ENCODE peak calls at places on chromosomes 11 and 22, in ten cellular contexts. One of them, this sample, is unnamed.

GRCh38 chr11:13384837-13385417 is 78.1 kb downstream of the BTBD10 start:
- DNase-seq in NB4: peak; percentile 45
- DNase-seq in activated T-cell treated with anti-CD3 and anti-CD28 coated beads, Interleukin-2, amount 50 U/mL, for 72 hours: peak; percentile 26
- DNase-seq in right lobe of liver: no peak
- DNase-seq in NCI-H446 treated with DMSO at 0.1 percent for 48 hours: no peak
- DNase-seq in stromal cell of bone marrow: peak; percentile 41
- DNase-seq in head of caudate nucleus: peak; percentile 56
- DNase-seq in fibroblast of lung: peak; percentile 49
- DNase-seq in HT-29: peak; percentile 75
- DNase-seq in glomerular endothelial cell: peak; percentile 27
- DNase-seq in this sample: no peak

GRCh38 chr11:35619030-35619753 is 932 bp downstream of the FJX1 start:
- DNase-seq in NB4: no peak
- DNase-seq in activated T-cell treated with anti-CD3 and anti-CD28 coated beads, Interleukin-2, amount 50 U/mL, for 72 hours: peak; percentile 15
- DNase-seq in right lobe of liver: peak; percentile 50
- DNase-seq in NCI-H446 treated with DMSO at 0.1 percent for 48 hours: peak; percentile 26
- DNase-seq in stromal cell of bone marrow: no peak
- DNase-seq in head of caudate nucleus: peak; percentile 22
- DNase-seq in fibroblast of lung: peak; percentile 61
- DNase-seq in HT-29: peak; percentile 9
- DNase-seq in glomerular endothelial cell: no peak
- DNase-seq in this sample: peak; percentile 22

GRCh38 chr22:47381240-47381639 is 618.8 kb downstream of the TBC1D22A start:
- DNase-seq in NB4: no peak
- DNase-seq in activated T-cell treated with anti-CD3 and anti-CD28 coated beads, Interleukin-2, amount 50 U/mL, for 72 hours: no peak
- DNase-seq in right lobe of liver: peak; percentile 22
- DNase-seq in NCI-H446 treated with DMSO at 0.1 percent for 48 hours: no peak
- DNase-seq in stromal cell of bone marrow: no peak
- DNase-seq in head of caudate nucleus: no peak
- DNase-seq in fibroblast of lung: no peak
- DNase-seq in HT-29: no peak
- DNase-seq in glomerular endothelial cell: no peak
- DNase-seq in this sample: no peak

GRCh38 chr11:44711772-44712608 is 14.8 kb upstream of the TSPAN18 start:
- DNase-seq in NB4: no peak
- DNase-seq in activated T-cell treated with anti-CD3 and anti-CD28 coated beads, Interleukin-2, amount 50 U/mL, for 72 hours: no peak
- DNase-seq in right lobe of liver: no peak
- DNase-seq in NCI-H446 treated with DMSO at 0.1 percent for 48 hours: peak; percentile 87
- DNase-seq in stromal cell of bone marrow: no peak
- DNase-seq in head of caudate nucleus: no peak
- DNase-seq in fibroblast of lung: no peak
- DNase-seq in HT-29: no peak
- DNase-seq in glomerular endothelial cell: no peak
- DNase-seq in this sample: no peak

GRCh38 chr22:37177755-37178154 is 10.3 kb downstream of the C1QTNF6 start:
- DNase-seq in NB4: no peak
- DNase-seq in activated T-cell treated with anti-CD3 and anti-CD28 coated beads, Interleukin-2, amount 50 U/mL, for 72 hours: no peak
- DNase-seq in right lobe of liver: no peak
- DNase-seq in NCI-H446 treated with DMSO at 0.1 percent for 48 hours: no peak
- DNase-seq in stromal cell of bone marrow: no peak
- DNase-seq in head of caudate nucleus: no peak
- DNase-seq in fibroblast of lung: no peak
- DNase-seq in HT-29: no peak
- DNase-seq in glomerular endothelial cell: no peak
- DNase-seq in this sample: no peak

GRCh38 chr22:34096770-34097169 is 176.5 kb upstream of the LARGE1 start:
- DNase-seq in NB4: peak; percentile 60
- DNase-seq in activated T-cell treated with anti-CD3 and anti-CD28 coated beads, Interleukin-2, amount 50 U/mL, for 72 hours: no peak
- DNase-seq in right lobe of liver: no peak
- DNase-seq in NCI-H446 treated with DMSO at 0.1 percent for 48 hours: no peak
- DNase-seq in stromal cell of bone marrow: no peak
- DNase-seq in head of caudate nucleus: no peak
- DNase-seq in fibroblast of lung: no peak
- DNase-seq in HT-29: no peak
- DNase-seq in glomerular endothelial cell: no peak
- DNase-seq in this sample: no peak

GRCh38 chr22:37492428-37493344 is 6.5 kb upstream of the MFNG start:
- DNase-seq in NB4: peak; percentile 57
- DNase-seq in activated T-cell treated with anti-CD3 and anti-CD28 coated beads, Interleukin-2, amount 50 U/mL, for 72 hours: peak; percentile 55
- DNase-seq in right lobe of liver: no peak
- DNase-seq in NCI-H446 treated with DMSO at 0.1 percent for 48 hours: no peak
- DNase-seq in stromal cell of bone marrow: no peak
- DNase-seq in head of caudate nucleus: peak; percentile 9
- DNase-seq in fibroblast of lung: peak; percentile 48
- DNase-seq in HT-29: peak; percentile 37
- DNase-seq in glomerular endothelial cell: no peak
- DNase-seq in this sample: no peak

GRCh38 chr22:48959496-48959895 is 868.2 kb downstream of the BRD1 start:
- DNase-seq in NB4: no peak
- DNase-seq in activated T-cell treated with anti-CD3 and anti-CD28 coated beads, Interleukin-2, amount 50 U/mL, for 72 hours: no peak
- DNase-seq in right lobe of liver: peak; percentile 6
- DNase-seq in NCI-H446 treated with DMSO at 0.1 percent for 48 hours: no peak
- DNase-seq in stromal cell of bone marrow: no peak
- DNase-seq in head of caudate nucleus: no peak
- DNase-seq in fibroblast of lung: no peak
- DNase-seq in HT-29: no peak
- DNase-seq in glomerular endothelial cell: no peak
- DNase-seq in this sample: no peak

GRCh38 chr11:75101424-75102128 is 4.9 kb upstream of the OR2AT4 start:
- DNase-seq in NB4: no peak
- DNase-seq in activated T-cell treated with anti-CD3 and anti-CD28 coated beads, Interleukin-2, amount 50 U/mL, for 72 hours: no peak
- DNase-seq in right lobe of liver: no peak
- DNase-seq in NCI-H446 treated with DMSO at 0.1 percent for 48 hours: no peak
- DNase-seq in stromal cell of bone marrow: no peak
- DNase-seq in head of caudate nucleus: no peak
- DNase-seq in fibroblast of lung: no peak
- DNase-seq in HT-29: no peak
- DNase-seq in glomerular endothelial cell: no peak
- DNase-seq in this sample: no peak

GRCh38 chr22:37552560-37553163 is 7.6 kb upstream of the CDC42EP1 start:
- DNase-seq in NB4: no peak
- DNase-seq in activated T-cell treated with anti-CD3 and anti-CD28 coated beads, Interleukin-2, amount 50 U/mL, for 72 hours: no peak
- DNase-seq in right lobe of liver: no peak
- DNase-seq in NCI-H446 treated with DMSO at 0.1 percent for 48 hours: no peak
- DNase-seq in stromal cell of bone marrow: no peak
- DNase-seq in head of caudate nucleus: no peak
- DNase-seq in fibroblast of lung: peak; percentile 58
- DNase-seq in HT-29: no peak
- DNase-seq in glomerular endothelial cell: no peak
- DNase-seq in this sample: no peak

GRCh38 chr11:65593518-65594414 is 1.8 kb downstream of the KCNK7 start:
- DNase-seq in NB4: peak; percentile 55
- DNase-seq in activated T-cell treated with anti-CD3 and anti-CD28 coated beads, Interleukin-2, amount 50 U/mL, for 72 hours: peak; percentile 44
- DNase-seq in right lobe of liver: peak; percentile 61
- DNase-seq in NCI-H446 treated with DMSO at 0.1 percent for 48 hours: no peak
- DNase-seq in stromal cell of bone marrow: no peak
- DNase-seq in head of caudate nucleus: peak; percentile 72
- DNase-seq in fibroblast of lung: peak; percentile 27
- DNase-seq in HT-29: no peak
- DNase-seq in glomerular endothelial cell: no peak
- DNase-seq in this sample: peak; percentile 44

This sample was measured in T-helper 2 cell.